ENCODE peak calls at places on chromosomes 3 and 15, in seven cellular contexts. One of them, this sample, is unnamed.

GRCh38 chr3:128524374-128525299 is 31.6 kb upstream of the GATA2 start:
- DNase-seq in hepatocyte: no peak
- DNase-seq in sigmoid colon: no peak
- DNase-seq in stomach: no peak
- DNase-seq in fibroblast of lung: no peak
- DNase-seq in bronchial epithelial cell: no peak
- DNase-seq in pancreas: no peak
- DNase-seq in this sample: no peak

GRCh38 chr3:97269202-97269601 is 454.8 kb downstream of the EPHA6 start:
- DNase-seq in pancreas: no peak
- DNase-seq in sigmoid colon: no peak
- DNase-seq in stomach: no peak
- DNase-seq in hepatocyte: no peak
- DNase-seq in bronchial epithelial cell: no peak
- DNase-seq in fibroblast of lung: no peak
- DNase-seq in this sample: no peak

GRCh38 chr15:76903251-76903681 is 1.9 kb downstream of the SCAPER start:
- DNase-seq in fibroblast of lung: peak; percentile 59
- DNase-seq in sigmoid colon: no peak
- DNase-seq in bronchial epithelial cell: peak; percentile 28
- DNase-seq in hepatocyte: peak; percentile 36
- DNase-seq in stomach: no peak
- DNase-seq in pancreas: no peak
- DNase-seq in this sample: no peak

GRCh38 chr3:63279000-63279366 is 875 bp downstream of the SYNPR start:
- DNase-seq in pancreas: no peak
- DNase-seq in hepatocyte: peak; percentile 13
- DNase-seq in sigmoid colon: no peak
- DNase-seq in stomach: no peak
- DNase-seq in fibroblast of lung: peak; percentile 4
- DNase-seq in bronchial epithelial cell: no peak
- DNase-seq in this sample: no peak

GRCh38 chr3:71753716-71754609 is at the start of gene GPR27:
- DNase-seq in stomach: no peak
- DNase-seq in sigmoid colon: no peak
- DNase-seq in fibroblast of lung: peak; percentile 53
- DNase-seq in bronchial epithelial cell: no peak
- DNase-seq in hepatocyte: peak; percentile 67
- DNase-seq in pancreas: peak; percentile 74
- DNase-seq in this sample: no peak

GRCh38 chr3:126502656-126503055 is 14.9 kb downstream of the UROC1 start:
- DNase-seq in bronchial epithelial cell: no peak
- DNase-seq in hepatocyte: no peak
- DNase-seq in pancreas: no peak
- DNase-seq in sigmoid colon: no peak
- DNase-seq in stomach: no peak
- DNase-seq in fibroblast of lung: no peak
- DNase-seq in this sample: no peak

GRCh38 chr3:185914911-185915629 is 22.7 kb downstream of the TRA2B start:
- DNase-seq in bronchial epithelial cell: no peak
- DNase-seq in sigmoid colon: no peak
- DNase-seq in hepatocyte: no peak
- DNase-seq in fibroblast of lung: no peak
- DNase-seq in pancreas: no peak
- DNase-seq in stomach: no peak
- DNase-seq in this sample: no peak

GRCh38 chr3:127264292-127264691 is 23.6 kb downstream of the PRR20G start:
- DNase-seq in bronchial epithelial cell: peak; percentile 36
- DNase-seq in hepatocyte: no peak
- DNase-seq in stomach: no peak
- DNase-seq in fibroblast of lung: peak; percentile 21
- DNase-seq in sigmoid colon: no peak
- DNase-seq in pancreas: no peak
- DNase-seq in this sample: no peak

DNA sequence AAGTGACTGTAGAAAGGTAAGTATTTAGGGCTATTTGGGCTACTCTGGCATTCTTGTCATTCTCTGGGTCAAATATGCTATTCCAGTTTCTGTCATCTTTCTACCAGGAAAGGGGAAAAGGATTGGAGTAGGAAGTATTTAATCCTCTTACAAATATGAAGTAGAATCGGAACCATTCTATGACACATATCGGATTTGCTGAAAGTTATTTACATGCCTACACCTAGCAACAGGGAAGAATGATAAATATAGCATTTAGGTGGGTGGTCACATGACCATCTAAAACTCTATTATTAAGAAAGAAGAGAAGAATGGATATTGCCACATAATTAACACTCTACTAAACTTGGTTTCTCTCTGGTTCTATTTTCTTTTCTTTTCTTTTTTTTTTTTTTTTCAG is 1353.1 kb downstream of the ZPLD1 start:
- DNase-seq in stomach: no peak
- DNase-seq in pancreas: no peak
- DNase-seq in sigmoid colon: no peak
- DNase-seq in bronchial epithelial cell: peak; percentile 17
- DNase-seq in fibroblast of lung: no peak
- DNase-seq in hepatocyte: no peak
- DNase-seq in this sample: no peak
- TF ChIP-seq CTCF in stomach: no peak
- TF ChIP-seq CTCF in pancreas: no peak
- TF ChIP-seq CTCF in sigmoid colon: no peak
- TF ChIP-seq CTCF in bronchial epithelial cell: no peak
- TF ChIP-seq CTCF in fibroblast of lung: no peak
- TF ChIP-seq CTCF in hepatocyte: no peak
- TF ChIP-seq CTCF in this sample: no peak

GRCh38 chr3:170941551-170941950 is 33.1 kb upstream of the EIF5A2 start:
- DNase-seq in bronchial epithelial cell: peak; percentile 24
- DNase-seq in stomach: no peak
- DNase-seq in fibroblast of lung: no peak
- DNase-seq in pancreas: no peak
- DNase-seq in sigmoid colon: no peak
- DNase-seq in hepatocyte: no peak
- DNase-seq in this sample: no peak
- H3K4me3 ChIP-seq in bronchial epithelial cell: no peak overlapping the region
- H3K4me3 ChIP-seq in stomach: no peak overlapping the region
- H3K4me3 ChIP-seq in fibroblast of lung: no peak overlapping the region
- H3K4me3 ChIP-seq in pancreas: no peak overlapping the region
- H3K4me3 ChIP-seq in sigmoid colon: no peak overlapping the region
- H3K4me3 ChIP-seq in hepatocyte: no peak overlapping the region
- H3K4me3 ChIP-seq in this sample: no peak overlapping the region

GRCh38 chr3:14312375-14312774 is 90.0 kb upstream of the SLC6A6 start:
- DNase-seq in bronchial epithelial cell: no peak
- DNase-seq in stomach: no peak
- DNase-seq in pancreas: no peak
- DNase-seq in sigmoid colon: no peak
- DNase-seq in fibroblast of lung: no peak
- DNase-seq in hepatocyte: peak; percentile 39
- DNase-seq in this sample: no peak
- TF ChIP-seq CTCF in bronchial epithelial cell: peak; percentile 30
- TF ChIP-seq CTCF in stomach: no peak
- TF ChIP-seq CTCF in pancreas: no peak
- TF ChIP-seq CTCF in sigmoid colon: no peak
- TF ChIP-seq CTCF in fibroblast of lung: no peak
- TF ChIP-seq CTCF in hepatocyte: no peak
- TF ChIP-seq CTCF in this sample: no peak

GRCh38 chr3:48614044-48614443 is 4.6 kb upstream of the UQCRC1 start:
- DNase-seq in bronchial epithelial cell: peak; percentile 92
- DNase-seq in stomach: no peak
- DNase-seq in sigmoid colon: no peak
- DNase-seq in hepatocyte: no peak
- DNase-seq in pancreas: no peak
- DNase-seq in fibroblast of lung: peak; percentile 35
- DNase-seq in this sample: no peak
- H3K4me3 ChIP-seq in bronchial epithelial cell: no peak overlapping the region
- H3K4me3 ChIP-seq in stomach: no peak overlapping the region
- H3K4me3 ChIP-seq in sigmoid colon: no peak overlapping the region
- H3K4me3 ChIP-seq in hepatocyte: no peak overlapping the region
- H3K4me3 ChIP-seq in pancreas: no peak overlapping the region
- H3K4me3 ChIP-seq in fibroblast of lung: no peak overlapping the region
- H3K4me3 ChIP-seq in this sample: no peak overlapping the region

GRCh38 chr3:44924102-44925084 is 50.0 kb downstream of the TGM4 start:
- DNase-seq in stomach: no peak
- DNase-seq in bronchial epithelial cell: no peak
- DNase-seq in sigmoid colon: no peak
- DNase-seq in fibroblast of lung: peak; percentile 42
- DNase-seq in hepatocyte: no peak
- DNase-seq in pancreas: no peak
- DNase-seq in this sample: no peak
- TF ChIP-seq CTCF in stomach: no peak
- TF ChIP-seq CTCF in bronchial epithelial cell: no peak
- TF ChIP-seq CTCF in sigmoid colon: no peak
- TF ChIP-seq CTCF in fibroblast of lung: no peak
- TF ChIP-seq CTCF in hepatocyte: no peak
- TF ChIP-seq CTCF in pancreas: no peak
- TF ChIP-seq CTCF in this sample: no peak

DNA sequence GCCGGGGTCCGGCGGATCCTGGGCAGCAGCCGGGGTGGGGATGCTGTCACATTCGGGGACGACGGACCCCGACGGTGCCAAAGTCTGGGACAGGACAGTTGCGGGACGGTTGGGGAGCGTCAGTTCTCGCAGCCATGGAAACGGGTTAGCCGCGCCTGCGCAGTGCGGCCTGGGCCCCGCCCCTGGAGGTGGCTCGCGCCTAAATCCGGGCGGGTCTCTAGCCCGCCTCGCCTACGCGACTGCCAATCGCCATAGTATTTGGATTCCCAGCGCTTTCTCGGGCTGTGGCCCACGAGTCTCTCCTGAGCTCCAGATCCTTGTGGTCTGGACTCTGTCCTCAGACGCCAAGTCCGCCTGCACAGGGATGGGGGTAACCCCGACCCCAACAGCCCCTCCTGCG is at the start of gene ZMYND10:
- DNase-seq in hepatocyte: peak; percentile 66
- DNase-seq in bronchial epithelial cell: peak; percentile 37
- DNase-seq in pancreas: peak; percentile 75
- DNase-seq in sigmoid colon: peak; percentile 82
- DNase-seq in fibroblast of lung: no peak
- DNase-seq in stomach: peak; percentile 79
- DNase-seq in this sample: peak; percentile 78
- H3K4me3 ChIP-seq in hepatocyte: peak within 1 kb of the TSS; percentile 38
- H3K4me3 ChIP-seq in bronchial epithelial cell: peak within 1 kb of the TSS; percentile 28
- H3K4me3 ChIP-seq in pancreas: no peak within 1 kb of the TSS
- H3K4me3 ChIP-seq in sigmoid colon: peak within 1 kb of the TSS; percentile 41
- H3K4me3 ChIP-seq in fibroblast of lung: peak within 1 kb of the TSS; percentile 57
- H3K4me3 ChIP-seq in stomach: peak within 1 kb of the TSS; percentile 37
- H3K4me3 ChIP-seq in this sample: peak within 1 kb of the TSS; percentile 39

GRCh38 chr3:119322523-119323400 is 28.6 kb downstream of the ARHGAP31 start:
- DNase-seq in stomach: peak; percentile 83
- DNase-seq in hepatocyte: peak; percentile 92
- DNase-seq in bronchial epithelial cell: peak; percentile 47
- DNase-seq in pancreas: peak; percentile 94
- DNase-seq in sigmoid colon: peak; percentile 91
- DNase-seq in fibroblast of lung: peak; percentile 87
- DNase-seq in this sample: peak; percentile 58
- TF ChIP-seq CTCF in stomach: peak; percentile 7
- TF ChIP-seq CTCF in hepatocyte: peak; percentile 31
- TF ChIP-seq CTCF in bronchial epithelial cell: no peak
- TF ChIP-seq CTCF in pancreas: no peak
- TF ChIP-seq CTCF in sigmoid colon: no peak
- TF ChIP-seq CTCF in fibroblast of lung: no peak
- TF ChIP-seq CTCF in this sample: no peak

GRCh38 chr15:81183403-81183760 is 13.3 kb upstream of the IL16 start:
- DNase-seq in stomach: no peak
- DNase-seq in pancreas: no peak
- DNase-seq in sigmoid colon: no peak
- DNase-seq in fibroblast of lung: no peak
- DNase-seq in bronchial epithelial cell: no peak
- DNase-seq in hepatocyte: no peak
- DNase-seq in this sample: no peak
- H3K4me3 ChIP-seq in stomach: peak overlapping the region; percentile 34
- H3K4me3 ChIP-seq in pancreas: no peak overlapping the region
- H3K4me3 ChIP-seq in sigmoid colon: peak overlapping the region; percentile 39
- H3K4me3 ChIP-seq in fibroblast of lung: peak overlapping the region; percentile 60
- H3K4me3 ChIP-seq in bronchial epithelial cell: no peak overlapping the region
- H3K4me3 ChIP-seq in hepatocyte: no peak overlapping the region
- H3K4me3 ChIP-seq in this sample: no peak overlapping the region

GRCh38 chr3:110821586-110821985 is 250.0 kb upstream of the NECTIN3 start:
- DNase-seq in sigmoid colon: no peak
- DNase-seq in bronchial epithelial cell: peak; percentile 12
- DNase-seq in pancreas: no peak
- DNase-seq in hepatocyte: no peak
- DNase-seq in fibroblast of lung: peak; percentile 23
- DNase-seq in stomach: no peak
- DNase-seq in this sample: no peak
- TF ChIP-seq CTCF in sigmoid colon: no peak
- TF ChIP-seq CTCF in bronchial epithelial cell: no peak
- TF ChIP-seq CTCF in pancreas: no peak
- TF ChIP-seq CTCF in hepatocyte: no peak
- TF ChIP-seq CTCF in fibroblast of lung: no peak
- TF ChIP-seq CTCF in stomach: no peak
- TF ChIP-seq CTCF in this sample: no peak

This sample was measured in dorsolateral prefrontal cortex.